ENCODE peak calls at places on chromosomes 12 and 14, in four cellular contexts. D, R, J and C are unnamed samples.

GRCh38 chr12:85572956-85573355 is 263.3 kb downstream of the RASSF9 start:
- DNase-seq in D (no peak), R (no peak), J (peak), C (no peak)

GRCh38 chr12:5073838-5074237 is 30.2 kb downstream of the KCNA5 start:
- DNase-seq in D (no peak), R (peak), J (no peak), C (no peak)

GRCh38 chr14:49612251-49612650 is 8.2 kb downstream of the RPL36AL start:
- DNase-seq in D (no peak), R (no peak), J (no peak), C (no peak)

GRCh38 chr14:65910108-65910507 is 497.6 kb downstream of the FUT8 start:
- DNase-seq in D (peak), R (peak), J (peak), C (no peak)

GRCh38 chr12:123270380-123271181 is 1.1 kb downstream of the CDK2AP1 start:
- DNase-seq in D (peak), R (peak), J (peak), C (no peak)

GRCh38 chr14:68856572-68856971 is 63.7 kb upstream of the ZFP36L1 start:
- DNase-seq in D (no peak), R (no peak), J (no peak), C (no peak)

GRCh38 chr12:1912580-1913376 is 5.7 kb downstream of the CACNA2D4 start:
- DNase-seq in D (no peak), R (no peak), J (no peak), C (no peak)

GRCh38 chr12:50242751-50243191 is 40.5 kb downstream of the LIMA1 start:
- DNase-seq in D (peak), R (peak), J (peak), C (no peak)

GRCh38 chr12:124232654-124232987 is 62.3 kb upstream of the RFLNA start:
- DNase-seq in D (no peak), R (no peak), J (peak), C (no peak)

GRCh38 chr14:47278233-47278842 is 397.1 kb downstream of the MDGA2 start:
- DNase-seq in D (peak), R (no peak), J (peak), C (no peak)

GRCh38 chr14:71103662-71104484 is 196.6 kb downstream of the PCNX1 start:
- DNase-seq in D (peak), R (peak), J (peak), C (peak)

GRCh38 chr14:34064349-34064748 is 113.5 kb upstream of the EGLN3 start:
- DNase-seq in D (peak), R (peak), J (peak), C (peak)

GRCh38 chr12:20374775-20375174 is 6.4 kb downstream of the PDE3A start:
- DNase-seq in D (no peak), R (no peak), J (no peak), C (no peak)

GRCh38 chr14:106586098-106586704 is 1059.8 kb downstream of the TMEM121 start:
- DNase-seq in D (no peak), R (no peak), J (no peak), C (no peak)

GRCh38 chr12:130714091-130714590 is 2.0 kb downstream of the RIMBP2 start:
- DNase-seq in D (no peak), R (no peak), J (no peak), C (no peak)
- H3K4me3 ChIP-seq in D (no peak), R (no peak), J (no peak), C (no peak)

GRCh38 chr12:105257321-105257728 is 21.4 kb upstream of the APPL2 start:
- DNase-seq in D (peak), R (peak), J (peak), C (peak)
- H3K9ac ChIP-seq in D (no peak), R (peak), J (no peak), C (no peak)

GRCh38 chr14:50794063-50794645 is 36.8 kb downstream of the NIN start:
- DNase-seq in D (no peak), R (no peak), J (no peak), C (no peak)

GRCh38 chr14:50792634-50793068 is 38.3 kb downstream of the NIN start:
- DNase-seq in D (no peak), R (no peak), J (no peak), C (no peak)

GRCh38 chr14:50790568-50790967 is 40.4 kb downstream of the NIN start:
- DNase-seq in D (no peak), R (peak), J (peak), C (no peak)

GRCh38 chr14:50791201-50791600 is 39.8 kb downstream of the NIN start:
- DNase-seq in D (no peak), R (no peak), J (no peak), C (no peak)

DNA sequence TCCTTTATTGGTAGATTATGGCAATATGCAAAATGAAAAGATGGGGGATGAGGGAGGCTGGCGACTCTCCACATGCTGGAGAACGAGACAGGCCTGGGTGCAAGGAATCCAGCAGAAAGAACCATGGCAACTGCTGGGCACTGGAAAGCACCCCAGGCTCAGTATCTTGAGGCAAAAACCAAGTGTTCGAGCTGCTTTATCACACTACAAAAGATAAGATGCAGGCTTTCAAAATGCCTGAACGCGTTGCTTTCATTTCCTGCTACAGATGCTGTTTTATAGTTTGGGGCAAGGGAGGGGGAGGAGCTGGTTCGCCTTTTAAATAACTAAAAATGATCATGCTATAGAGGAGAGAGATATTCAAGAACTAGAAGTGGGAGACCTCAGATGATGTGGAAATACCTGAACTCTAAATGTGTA is 38.9 kb downstream of the NIN start:
- DNase-seq in D (no peak), R (no peak), J (no peak), C (no peak)
- H3K4me3 ChIP-seq in D (no peak), R (no peak), J (no peak), C (no peak)

DNA sequence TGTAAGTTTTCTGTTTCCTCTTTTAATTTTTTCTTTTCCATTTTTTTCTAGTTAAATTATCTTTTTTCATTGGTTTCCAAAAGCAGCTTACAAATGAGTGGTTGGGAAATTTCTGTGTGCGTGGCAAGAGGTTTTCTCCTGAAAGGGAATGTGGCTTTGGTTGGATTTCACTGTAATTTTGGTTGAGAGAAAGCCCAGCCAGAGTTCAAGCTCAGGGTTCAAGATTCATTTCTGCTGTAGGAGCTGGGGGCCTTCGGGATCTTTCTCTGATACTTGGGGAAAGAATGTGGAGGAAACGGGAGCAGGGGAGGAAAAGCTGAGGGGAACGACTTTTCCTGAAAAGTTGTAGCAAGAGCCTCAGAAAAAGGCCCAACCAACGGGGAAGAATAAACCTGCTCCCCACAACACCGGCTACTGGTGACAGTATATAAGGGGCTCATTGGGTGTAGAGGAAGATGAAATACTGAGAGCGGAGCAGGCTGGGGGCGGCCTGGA is 1.8 kb downstream of the HOXC10 start:
- DNase-seq in D (no peak), R (no peak), J (no peak), C (no peak)
- H3K9ac ChIP-seq in D (no peak), R (no peak), J (no peak), C (peak)

GRCh38 chr12:54653025-54653424 is 4.9 kb upstream of the DCD start:
- DNase-seq in D (no peak), R (no peak), J (no peak), C (no peak)
- H3K4me3 ChIP-seq in D (no peak), R (no peak), J (no peak), C (no peak)

GRCh38 chr12:113060336-113060960 is 3.9 kb downstream of the DTX1 start:
- DNase-seq in D (no peak), R (no peak), J (no peak), C (no peak)

GRCh38 chr12:113059071-113059595 is 2.6 kb downstream of the DTX1 start:
- DNase-seq in D (no peak), R (no peak), J (no peak), C (no peak)

GRCh38 chr12:113063396-113064350 is 7.1 kb downstream of the DTX1 start:
- DNase-seq in D (no peak), R (no peak), J (no peak), C (no peak)

GRCh38 chr12:113062502-113063395 is 6.2 kb downstream of the DTX1 start:
- DNase-seq in D (no peak), R (no peak), J (no peak), C (no peak)

GRCh38 chr12:113061061-113061694 is 4.6 kb downstream of the DTX1 start:
- DNase-seq in D (no peak), R (no peak), J (no peak), C (no peak)
- H3K9ac ChIP-seq in D (no peak), R (no peak), J (no peak), C (no peak)

DNA sequence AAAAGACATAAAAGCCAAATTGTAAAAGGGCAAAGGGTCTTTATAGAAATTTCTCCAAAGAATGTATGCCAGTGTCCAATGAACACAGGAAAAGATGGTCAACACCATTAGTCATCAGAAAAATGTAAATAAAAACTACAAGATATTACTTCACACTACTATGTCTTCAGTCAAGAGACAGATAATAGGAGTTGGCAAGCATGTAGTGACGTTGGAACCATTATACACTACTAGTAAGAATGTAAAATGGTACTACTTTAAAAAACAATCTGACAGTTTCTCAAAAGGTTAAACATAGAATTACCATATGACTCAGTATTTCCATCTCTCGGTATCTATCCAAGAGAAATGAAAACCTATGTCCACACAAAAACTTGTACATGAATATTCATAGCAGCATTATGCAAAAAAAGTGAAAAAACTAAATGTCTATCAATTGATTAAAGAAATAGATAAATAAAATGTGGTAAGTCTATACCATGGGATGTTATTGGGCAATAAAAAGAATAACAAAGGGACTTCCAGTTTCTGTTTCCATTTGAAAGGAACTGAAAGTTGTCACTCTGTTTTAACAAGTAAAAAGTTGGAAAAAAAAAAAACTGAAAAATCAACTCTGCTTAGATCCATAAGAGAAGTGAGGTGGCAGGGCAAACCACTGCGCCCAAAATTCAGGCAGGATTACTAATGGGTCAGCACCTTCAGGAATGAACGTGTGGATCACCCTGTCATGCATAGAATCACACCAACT is 69.8 kb downstream of the ALG10B start:
- DNase-seq in D (peak), R (no peak), J (no peak), C (no peak)
- H3K4me3 ChIP-seq in D (no peak), R (no peak), J (no peak), C (no peak)

GRCh38 chr12:89710873-89711179 is 2.2 kb upstream of the ATP2B1 start:
- DNase-seq in D (no peak), R (no peak), J (no peak), C (no peak)
- H3K9ac ChIP-seq in D (peak), R (peak), J (no peak), C (peak)

DNA sequence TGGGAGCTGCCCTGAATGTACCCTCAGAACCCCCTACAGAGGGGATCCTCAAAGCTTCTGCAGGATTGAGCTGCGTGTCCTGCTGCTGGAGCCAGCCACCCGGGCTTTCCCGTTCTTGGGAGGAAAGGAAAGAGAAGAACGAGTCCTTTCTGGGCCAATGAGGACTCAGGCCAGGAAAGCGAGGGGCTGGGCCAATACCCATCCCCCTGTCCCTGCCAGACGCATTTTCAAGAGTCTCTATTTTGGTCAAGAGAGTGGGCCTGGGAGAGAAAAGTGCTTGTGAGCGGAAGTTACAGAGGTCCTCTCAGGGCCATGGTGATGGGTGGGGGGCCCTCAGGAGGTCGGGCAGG is 325.4 kb upstream of the DIO3 start:
- DNase-seq in D (no peak), R (no peak), J (no peak), C (no peak)
- H3K4me3 ChIP-seq in D (no peak), R (no peak), J (no peak), C (no peak)

GRCh38 chr14:59627011-59627520 is 50.5 kb upstream of the CCDC175 start:
- DNase-seq in D (no peak), R (no peak), J (no peak), C (no peak)

GRCh38 chr14:59632381-59632780 is 55.8 kb upstream of the CCDC175 start:
- DNase-seq in D (peak), R (peak), J (peak), C (no peak)

GRCh38 chr14:59630281-59630963 is 53.8 kb upstream of the CCDC175 start:
- DNase-seq in D (peak), R (no peak), J (peak), C (no peak)

GRCh38 chr14:59631237-59631636 is 54.6 kb upstream of the CCDC175 start:
- DNase-seq in D (peak), R (no peak), J (no peak), C (no peak)

GRCh38 chr14:59629384-59630158 is 53.0 kb upstream of the CCDC175 start:
- DNase-seq in D (no peak), R (no peak), J (no peak), C (no peak)
- H3K9ac ChIP-seq in D (no peak), R (no peak), J (no peak), C (no peak)